ENCODE peak calls at places on chromosomes 7 and 10, in four cellular contexts. F, S, N and V are unnamed samples. For H4K20me1, the result is how much of the 10 kb centered on the place peaks cover.

GRCh38 chr10:77716943-77717735 is 79.5 kb upstream of the KCNMA1 start:
- DNase-seq in F (no peak), S (no peak), N (no peak), V (peak)

GRCh38 chr7:32298403-32299132 is 191.6 kb downstream of the LSM5 start:
- DNase-seq in S (peak), F (no peak), N (peak), V (no peak)

GRCh38 chr10:18822156-18822555 is 162.9 kb downstream of the ARL5B start:
- DNase-seq in N (no peak), S (peak), F (peak), V (peak)

GRCh38 chr7:55502209-55502608 is 70.1 kb downstream of the VOPP1 start:
- DNase-seq in N (no peak), S (no peak), F (no peak), V (no peak)

GRCh38 chr10:649798-650690 is 39.4 kb downstream of the DIP2C start:
- DNase-seq in S (peak), N (no peak), F (no peak), V (no peak)

GRCh38 chr10:24554036-24554435 is 169.7 kb downstream of the ARHGAP21 start:
- DNase-seq in S (no peak), N (no peak), F (no peak), V (no peak)

GRCh38 chr10:102997998-102998397 is 79.9 kb downstream of the CNNM2 start:
- DNase-seq in S (peak), N (no peak), F (no peak), V (peak)

GRCh38 chr10:14523286-14523685 is 192.6 kb upstream of the FRMD4A start:
- DNase-seq in S (no peak), N (no peak), F (no peak), V (no peak)

GRCh38 chr10:25026463-25026862 is 10.1 kb downstream of the THNSL1 start:
- DNase-seq in S (no peak), N (no peak), F (peak), V (peak)

GRCh38 chr10:21849624-21850023 is 153.9 kb downstream of the DNAJC1 start:
- DNase-seq in N (no peak), F (no peak), S (no peak), V (no peak)

GRCh38 chr7:23864984-23865383 is 155.0 kb downstream of the STK31 start:
- DNase-seq in N (no peak), S (no peak), F (no peak), V (peak)

GRCh38 chr10:80177781-80178636 is 27.3 kb downstream of the ANXA11 start:
- DNase-seq in F (no peak), S (no peak), N (no peak), V (no peak)

GRCh38 chr7:142300689-142301088 is 42.8 kb upstream of the PRSS58 start:
- DNase-seq in N (peak), F (no peak), S (no peak), V (peak)

GRCh38 chr7:135232087-135232486 is 1.6 kb upstream of the STRA8 start:
- DNase-seq in F (no peak), S (no peak), N (no peak), V (no peak)

GRCh38 chr10:112183329-112184051 is at the start of gene GPAM:
- DNase-seq in N (peak), F (peak), S (peak), V (peak)

GRCh38 chr7:4177001-4177400 is 505.1 kb upstream of the FOXK1 start:
- DNase-seq in F (no peak), S (no peak), N (no peak), V (no peak)

GRCh38 chr7:46209611-46210170 is 288.6 kb upstream of the IGFBP3 start:
- DNase-seq in F (no peak), N (no peak), S (no peak), V (no peak)

GRCh38 chr10:90872648-90873020 is 860 bp downstream of the RPP30 start:
- DNase-seq in F (no peak), S (no peak), N (no peak), V (no peak)

GRCh38 chr7:50207251-50207564 is 97.3 kb upstream of the IKZF1 start:
- DNase-seq in S (no peak), N (no peak), F (no peak), V (no peak)

GRCh38 chr10:30115391-30116253 is 56.2 kb upstream of the JCAD start:
- DNase-seq in S (no peak), F (no peak), N (no peak), V (no peak)

GRCh38 chr10:112526906-112527305 is 79.9 kb downstream of the VTI1A start:
- DNase-seq in N (no peak), F (no peak), S (no peak), V (no peak)

GRCh38 chr7:151726875-151727578 is 149.9 kb downstream of the PRKAG2 start:
- DNase-seq in S (no peak), F (no peak), N (peak), V (no peak)

GRCh38 chr7:77877800-77878199 is 79.2 kb downstream of the PHTF2 start:
- DNase-seq in N (no peak), F (no peak), S (no peak), V (no peak)

GRCh38 chr7:4745971-4746919 is 29.2 kb upstream of the AP5Z1 start:
- DNase-seq in F (peak), N (no peak), S (peak), V (peak)

GRCh38 chr7:127438836-127439235 is 46.3 kb upstream of the ZNF800 start:
- DNase-seq in S (no peak), F (no peak), N (no peak), V (no peak)

GRCh38 chr7:156693627-156694026 is 53.1 kb downstream of the RNF32 start:
- DNase-seq in F (no peak), S (no peak), N (no peak), V (no peak)

GRCh38 chr10:118472415-118472814 is 123.0 kb downstream of the PRLHR start:
- DNase-seq in N (no peak), F (no peak), S (no peak), V (no peak)

GRCh38 chr7:127683776-127684681 is 32.0 kb downstream of the SND1 start:
- DNase-seq in S (no peak), F (no peak), N (no peak), V (no peak)

DNA sequence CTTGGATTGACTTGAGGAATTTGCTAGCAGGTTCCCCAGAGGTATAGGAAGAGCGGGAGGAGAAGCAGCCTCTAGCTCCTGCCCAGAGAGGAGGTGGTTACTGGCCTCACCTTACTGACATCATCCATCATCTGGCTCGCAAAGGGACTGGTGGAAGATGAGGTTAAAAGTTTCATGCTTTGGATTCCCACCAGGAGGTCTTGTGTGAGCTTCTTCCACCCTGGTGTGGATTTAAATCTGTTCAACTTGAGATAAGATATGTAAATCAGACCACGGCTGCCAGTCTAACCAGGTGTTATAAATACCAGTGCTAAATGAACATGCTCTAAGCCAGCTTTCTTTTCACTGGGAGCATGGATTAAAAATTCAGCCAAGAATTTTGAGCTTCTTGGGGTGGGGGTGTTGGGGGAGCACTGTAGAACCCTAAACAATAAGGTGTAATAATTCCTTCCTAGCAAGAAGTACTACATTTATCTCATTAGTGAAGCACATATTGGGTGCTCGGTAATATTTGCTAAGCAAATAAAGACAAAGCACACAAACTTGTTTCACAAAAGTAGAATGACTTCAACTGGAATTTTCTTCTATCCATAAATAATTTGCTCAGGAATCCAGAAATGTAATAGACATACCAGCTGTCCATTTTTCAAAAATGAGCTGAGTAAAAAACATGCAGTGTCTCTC is 7.8 kb downstream of the PROSER2 start:
- DNase-seq in S (peak), F (no peak), N (no peak), V (peak)
- H2AFZ ChIP-seq in S (no peak), F (no peak), N (no peak), V (no peak)

DNA sequence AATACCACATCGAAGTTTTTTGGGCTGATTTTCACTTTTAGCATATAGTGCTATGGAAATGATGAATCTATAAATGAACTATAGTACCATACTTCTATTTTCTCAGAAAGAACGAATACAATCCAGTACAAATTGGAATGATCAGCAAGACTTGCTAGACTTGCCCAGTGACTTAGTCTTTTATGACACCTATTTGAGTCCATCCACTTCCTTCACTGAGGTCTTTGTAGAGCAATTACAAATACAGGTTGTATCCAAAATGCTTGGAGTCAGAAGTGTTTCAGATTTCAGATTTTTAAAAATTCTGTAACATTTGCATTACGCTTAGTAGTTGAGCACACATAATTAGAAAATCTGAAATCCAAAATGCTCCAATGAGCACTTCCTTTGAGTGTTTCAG is 104.3 kb downstream of the NRBF2 start:
- DNase-seq in F (no peak), S (peak), N (no peak), V (peak)
- H4K20me1 ChIP-seq in F (under half), S (half or more), N (half or more), V (under half)

DNA sequence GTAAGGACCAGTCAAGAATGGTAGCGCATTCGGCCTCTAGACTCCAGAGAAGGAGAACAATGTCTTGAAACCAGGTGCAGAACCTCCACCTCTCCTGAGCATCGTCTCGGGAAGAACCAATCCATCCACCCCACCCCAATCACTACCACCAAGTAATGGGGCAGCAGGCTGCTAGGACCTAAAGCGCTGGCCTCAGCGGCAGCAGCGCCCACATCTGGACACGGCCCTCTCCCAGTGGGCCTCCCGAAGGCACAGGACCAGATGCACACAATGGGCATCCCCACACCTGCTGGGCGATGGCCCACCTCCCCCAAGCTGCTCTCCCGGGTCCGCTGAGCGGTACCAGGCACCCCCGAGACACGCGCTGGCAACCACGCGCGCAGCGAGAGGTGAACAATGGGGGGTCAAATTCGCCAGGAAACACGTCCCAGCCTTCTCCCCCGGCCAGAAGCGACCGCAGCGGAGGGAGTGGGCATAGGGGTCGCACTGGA is 631 bp downstream of the CTTNBP2 start:
- DNase-seq in S (peak), N (no peak), F (no peak), V (no peak)
- H2AFZ ChIP-seq in S (peak), N (peak), F (peak), V (peak)

GRCh38 chr7:105065104-105065503 is 51.1 kb downstream of the KMT2E start:
- DNase-seq in S (no peak), F (no peak), N (no peak), V (no peak)
- H4K20me1 ChIP-seq in S (half or more), F (under half), N (under half), V (under half)

DNA sequence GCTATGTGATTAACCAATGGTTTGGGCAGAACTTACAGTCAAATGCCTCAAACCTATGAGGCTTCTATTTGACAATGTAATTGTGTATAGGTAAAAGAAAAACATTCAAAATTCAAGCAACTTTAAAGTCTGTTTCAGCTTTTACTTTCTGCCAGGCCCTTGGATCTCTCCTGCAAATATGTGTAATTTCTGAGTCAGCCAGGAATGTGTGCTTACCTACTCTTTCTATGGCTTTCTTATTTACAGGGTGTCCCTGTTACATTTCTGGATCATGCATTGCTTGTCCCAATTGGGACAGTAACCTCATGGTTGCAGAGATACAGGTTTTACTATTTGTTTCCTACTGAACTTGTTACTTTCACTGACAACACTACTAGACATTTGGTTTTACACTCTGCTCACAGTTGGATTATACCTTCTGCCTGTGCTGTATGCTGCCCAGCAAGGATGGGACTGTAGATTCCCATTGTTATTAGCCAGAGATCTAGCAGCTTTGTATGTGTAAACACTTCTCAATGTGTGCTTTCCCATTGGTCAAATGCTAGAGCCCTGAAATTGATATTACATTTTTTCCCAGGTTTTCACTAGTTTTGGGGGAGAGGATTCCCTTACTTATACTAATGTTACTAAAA is 355.3 kb downstream of the ARL4A start:
- DNase-seq in S (peak), N (no peak), F (no peak), V (peak)
- H2AFZ ChIP-seq in S (no peak), N (no peak), F (no peak), V (peak)

GRCh38 chr7:7491044-7491443 is 44.6 kb downstream of the COL28A1 start:
- DNase-seq in F (no peak), N (no peak), S (no peak), V (no peak)

GRCh38 chr7:7498881-7499280 is 36.8 kb downstream of the COL28A1 start:
- DNase-seq in S (no peak), F (no peak), N (no peak), V (no peak)

GRCh38 chr7:7495171-7495570 is 40.5 kb downstream of the COL28A1 start:
- DNase-seq in S (no peak), F (no peak), N (no peak), V (no peak)

GRCh38 chr7:7499892-7500291 is 35.8 kb downstream of the COL28A1 start:
- DNase-seq in S (no peak), N (no peak), F (no peak), V (no peak)

GRCh38 chr7:7496326-7496725 is 39.3 kb downstream of the COL28A1 start:
- DNase-seq in S (no peak), F (no peak), N (no peak), V (no peak)
- H4K20me1 ChIP-seq in S (under half), F (under half), N (under half), V (under half)

GRCh38 chr7:155069992-155070827 is at the start of gene HTR5A:
- DNase-seq in S (peak), N (peak), F (peak), V (peak)
- H2AFZ ChIP-seq in S (no peak), N (no peak), F (no peak), V (no peak)

GRCh38 chr7:69739906-69740545 is 141.8 kb downstream of the AUTS2 start:
- DNase-seq in F (no peak), N (peak), S (no peak), V (no peak)
- H4K20me1 ChIP-seq in F (under half), N (half or more), S (under half), V (under half)